ENCODE peak calls at places on chromosomes 16 and 17, in four cellular contexts. J, Z, G and K are unnamed samples.

GRCh38 chr16:27628216-27628945 is 78.4 kb downstream of the KATNIP start:
- DNase-seq in J (no peak), Z (no peak), G (no peak), K (no peak)

GRCh38 chr17:19003966-19004600 is 481 bp downstream of the FAM83G start:
- DNase-seq in J (no peak), Z (no peak), G (no peak), K (no peak)

GRCh38 chr17:81866440-81867122 is 4.6 kb downstream of the ARHGDIA start:
- DNase-seq in J (no peak), Z (no peak), G (no peak), K (no peak)

GRCh38 chr17:74454197-74455024 is 12.0 kb upstream of the CD300A start:
- DNase-seq in J (no peak), Z (peak; percentile 74), G (no peak), K (no peak)

GRCh38 chr17:78717431-78717980 is 64.6 kb downstream of the CYTH1 start:
- DNase-seq in J (no peak), Z (no peak), G (no peak), K (peak; percentile 47)

GRCh38 chr16:56450901-56451752 is at the start of the genes NUDT21 and OGFOD1:
- DNase-seq in J (peak; percentile 96), Z (peak; percentile 90), G (peak; percentile 80), K (peak; percentile 93)

GRCh38 chr16:52227851-52228250 is 319.1 kb downstream of the TOX3 start:
- DNase-seq in J (no peak), Z (no peak), G (no peak), K (no peak)

GRCh38 chr17:37661372-37662014 is 18.2 kb upstream of the DDX52 start:
- DNase-seq in J (no peak), Z (no peak), G (no peak), K (no peak)

GRCh38 chr17:69607162-69607834 is 192.8 kb downstream of the MAP2K6 start:
- DNase-seq in J (peak; percentile 67), Z (no peak), G (no peak), K (peak; percentile 86)

GRCh38 chr16:67393111-67393789 is at the start of gene TPPP3:
- DNase-seq in J (peak; percentile 26), Z (peak; percentile 53), G (no peak), K (no peak)

GRCh38 chr17:80498242-80498919 is 22.0 kb upstream of the NPTX1 start:
- DNase-seq in J (no peak), Z (no peak), G (no peak), K (no peak)

GRCh38 chr16:66474750-66475199 is 47.7 kb downstream of the BEAN1 start:
- DNase-seq in J (peak; percentile 12), Z (no peak), G (no peak), K (peak; percentile 39)

GRCh38 chr16:985646-986400 is 4.3 kb downstream of the SOX8 start:
- DNase-seq in J (no peak), Z (no peak), G (no peak), K (no peak)

GRCh38 chr16:83176802-83177201 is 550.0 kb downstream of the CDH13 start:
- DNase-seq in J (no peak), Z (no peak), G (no peak), K (no peak)

GRCh38 chr16:66891797-66892196 is 11.5 kb downstream of the PDP2 start:
- DNase-seq in J (no peak), Z (no peak), G (no peak), K (no peak)

GRCh38 chr16:31561698-31562233 is 34.1 kb downstream of the AHSP start:
- DNase-seq in J (no peak), Z (no peak), G (no peak), K (no peak)

GRCh38 chr16:11734025-11734652 is 8.5 kb downstream of the TXNDC11 start:
- DNase-seq in J (no peak), Z (no peak), G (no peak), K (no peak)

GRCh38 chr16:67653131-67654068 is 6.7 kb downstream of the ACD start:
- DNase-seq in J (peak; percentile 6), Z (no peak), G (no peak), K (no peak)

GRCh38 chr16:1899641-1900451 is 18.4 kb downstream of the HS3ST6 start:
- DNase-seq in J (no peak), Z (no peak), G (no peak), K (peak; percentile 55)

GRCh38 chr17:49910094-49910857 is 58.7 kb upstream of the DLX4 start:
- DNase-seq in J (peak; percentile 51), Z (no peak), G (no peak), K (peak; percentile 79)

GRCh38 chr17:64148017-64148631 is 18.2 kb upstream of the ERN1 start:
- DNase-seq in J (peak; percentile 7), Z (no peak), G (no peak), K (peak; percentile 45)

GRCh38 chr17:65055280-65055707 is 1.2 kb downstream of the GNA13 start:
- DNase-seq in J (no peak), Z (no peak), G (no peak), K (no peak)

GRCh38 chr16:17138801-17139200 is 332.0 kb downstream of the XYLT1 start:
- DNase-seq in J (no peak), Z (no peak), G (no peak), K (no peak)

GRCh38 chr17:2716649-2717048 is 5.1 kb upstream of the CLUH start:
- DNase-seq in J (no peak), Z (no peak), G (no peak), K (no peak)

GRCh38 chr17:1067282-1067956 is 70.5 kb downstream of the TIMM22 start:
- DNase-seq in J (no peak), Z (no peak), G (no peak), K (peak; percentile 36)

GRCh38 chr16:59510008-59510424 is 775.9 kb upstream of the GOT2 start:
- DNase-seq in J (no peak), Z (no peak), G (no peak), K (peak; percentile 85)

GRCh38 chr17:27975146-27976011 is 67.1 kb upstream of the NLK start:
- DNase-seq in J (no peak), Z (no peak), G (no peak), K (peak; percentile 79)

GRCh38 chr16:88785106-88785924 is at the start of gene PIEZO1:
- DNase-seq in J (peak; percentile 29), Z (no peak), G (peak; percentile 73), K (peak; percentile 53)

GRCh38 chr16:85002643-85003042 is 8.7 kb downstream of the ZDHHC7 start:
- DNase-seq in J (peak; percentile 73), Z (no peak), G (no peak), K (no peak)

GRCh38 chr17:59002848-59003247 is 103.8 kb downstream of the TRIM37 start:
- DNase-seq in J (peak; percentile 31), Z (no peak), G (no peak), K (no peak)

GRCh38 chr16:78434401-78434800 is 334.9 kb downstream of the WWOX start:
- DNase-seq in J (no peak), Z (no peak), G (no peak), K (no peak)

GRCh38 chr17:75268931-75269330 is 2.1 kb downstream of the MIF4GD start:
- DNase-seq in J (no peak), Z (no peak), G (no peak), K (peak; percentile 23)

GRCh38 chr17:42458497-42459255 is at the start of gene ATP6V0A1:
- DNase-seq in J (peak; percentile 55), Z (peak; percentile 81), G (peak; percentile 67), K (no peak)

GRCh38 chr17:79622776-79623175 is 11.9 kb upstream of the RBFOX3 start:
- DNase-seq in J (no peak), Z (no peak), G (no peak), K (no peak)

GRCh38 chr16:85136705-85137322 is 24.5 kb upstream of the CIBAR2 start:
- DNase-seq in J (no peak), Z (no peak), G (no peak), K (no peak)

GRCh38 chr17:7141824-7142223 is 27.2 kb upstream of the ASGR2 start:
- DNase-seq in J (no peak), Z (no peak), G (no peak), K (peak; percentile 68)